ENCODE peak calls at places on chromosomes 12 and 14, in seven cellular contexts. D is kidney epithelial cell, S is coronary artery, F is IMR-90, H is fibroblast of mammary gland, A is colonic mucosa, I is WTC11. W is an unnamed sample.

GRCh38 chr12:123263196-123263817 is 8.3 kb downstream of the CDK2AP1 start:
- DNase-seq in I (no peak), A (no peak), F (no peak), D (no peak), H (no peak), S (no peak), W (no peak)

GRCh38 chr12:104565606-104566243 is 109.0 kb downstream of the CHST11 start:
- DNase-seq in F (peak), D (no peak), S (no peak), H (peak), A (no peak), I (no peak), W (peak)

GRCh38 chr12:13534645-13535398 is 338.3 kb downstream of the EMP1 start:
- DNase-seq in F (peak), S (no peak), H (peak), D (no peak), A (peak), I (peak), W (peak)

GRCh38 chr12:107393043-107393725 is 292.4 kb upstream of the PWP1 start:
- DNase-seq in D (no peak), S (no peak), I (no peak), H (no peak), F (no peak), A (no peak), W (no peak)

GRCh38 chr14:50955373-50956043 is 11.2 kb upstream of the PYGL start:
- DNase-seq in H (peak), D (peak), F (peak), A (peak), S (no peak), I (peak), W (peak)

GRCh38 chr12:6039894-6040601 is 84.4 kb downstream of the VWF start:
- DNase-seq in S (no peak), H (peak), F (peak), A (peak), I (peak), D (no peak), W (peak)

GRCh38 chr14:72745546-72745945 is 148.4 kb downstream of the DPF3 start:
- DNase-seq in A (peak), D (peak), S (no peak), H (peak), F (peak), I (no peak), W (peak)

GRCh38 chr12:131604146-131604844 is 106.6 kb upstream of the SFSWAP start:
- DNase-seq in A (no peak), H (no peak), D (no peak), S (no peak), I (no peak), F (no peak), W (no peak)

GRCh38 chr14:60575008-60575407 is 66.1 kb downstream of the SIX6 start:
- DNase-seq in F (no peak), H (no peak), D (no peak), S (no peak), I (no peak), A (no peak), W (no peak)

GRCh38 chr12:3202734-3203446 is 125.7 kb downstream of the TSPAN9 start:
- DNase-seq in S (no peak), H (peak), A (peak), F (peak), D (no peak), I (peak), W (no peak)

GRCh38 chr12:53443955-53444354 is 2.4 kb downstream of the PRR13 start:
- DNase-seq in I (no peak), D (no peak), F (no peak), H (no peak), S (no peak), A (no peak), W (no peak)

GRCh38 chr12:95922231-95922630 is 20.2 kb downstream of the CCDC38 start:
- DNase-seq in H (peak), A (no peak), S (no peak), D (no peak), F (peak), I (no peak), W (peak)

GRCh38 chr14:36605506-36605857 is 23.1 kb upstream of the NKX2-8 start:
- DNase-seq in D (no peak), S (no peak), F (no peak), H (no peak), I (no peak), A (no peak), W (no peak)

GRCh38 chr12:65935906-65936528 is 111.7 kb downstream of the HMGA2 start:
- DNase-seq in D (no peak), S (no peak), A (no peak), F (no peak), H (no peak), I (no peak), W (no peak)

GRCh38 chr14:100864206-100864605 is 38.3 kb downstream of the MEG3 start:
- DNase-seq in H (no peak), A (no peak), I (no peak), D (no peak), S (no peak), F (no peak), W (no peak)

GRCh38 chr12:98013560-98013959 is 501.8 kb upstream of the TMPO start:
- DNase-seq in I (no peak), H (no peak), S (no peak), A (no peak), F (no peak), D (no peak), W (no peak)

GRCh38 chr12:108768591-108769500 is 37.5 kb upstream of the CORO1C start:
- DNase-seq in A (peak), I (peak), S (no peak), F (no peak), D (no peak), H (no peak), W (no peak)

GRCh38 chr12:31246470-31246850 is 79.5 kb downstream of the SINHCAF start:
- DNase-seq in A (no peak), F (no peak), H (no peak), D (no peak), I (no peak), S (no peak), W (peak)

GRCh38 chr14:61565181-61565580 is 130.1 kb upstream of the HIF1A start:
- DNase-seq in S (no peak), D (no peak), F (peak), A (no peak), H (peak), I (no peak), W (no peak)

GRCh38 chr12:108319277-108320234 is 19.6 kb downstream of the CMKLR1 start:
- DNase-seq in H (no peak), I (no peak), S (no peak), A (no peak), D (no peak), F (no peak), W (no peak)

GRCh38 chr12:102430661-102431060 is 49.7 kb downstream of the IGF1 start:
- DNase-seq in F (peak), I (no peak), H (no peak), A (no peak), D (no peak), S (no peak), W (no peak)

GRCh38 chr12:30862486-30862885 is 64.1 kb upstream of the TSPAN11 start:
- DNase-seq in D (no peak), H (peak), F (peak), S (no peak), A (no peak), I (no peak), W (peak)

GRCh38 chr14:69710378-69710777 is 56.6 kb upstream of the SRSF5 start:
- DNase-seq in I (no peak), A (no peak), F (no peak), H (no peak), S (no peak), D (no peak), W (no peak)

GRCh38 chr12:47753021-47754001 is 5.4 kb downstream of the RAPGEF3 start:
- DNase-seq in H (no peak), F (no peak), A (peak), D (no peak), I (peak), S (peak), W (no peak)

GRCh38 chr14:93970967-93971634 is 5.3 kb downstream of the ASB2 start:
- DNase-seq in D (no peak), I (no peak), A (no peak), H (no peak), S (no peak), F (peak), W (no peak)

GRCh38 chr14:75825147-75825592 is 156.6 kb downstream of the TGFB3 start:
- DNase-seq in H (peak), F (no peak), I (no peak), D (no peak), A (no peak), S (no peak), W (no peak)

GRCh38 chr12:54301428-54302045 is 722 bp upstream of the NFE2 start:
- DNase-seq in H (no peak), A (no peak), I (peak), F (no peak), D (no peak), S (no peak), W (no peak)

GRCh38 chr12:128947199-128947598 is 93.9 kb downstream of the GLT1D1 start:
- DNase-seq in S (no peak), H (no peak), I (no peak), F (no peak), A (no peak), D (no peak), W (no peak)

GRCh38 chr12:123135688-123136087 is 15.2 kb downstream of the PITPNM2 start:
- DNase-seq in H (no peak), D (no peak), S (no peak), F (no peak), A (no peak), I (no peak), W (no peak)

GRCh38 chr14:77069551-77069950 is 28.5 kb upstream of the CIPC start:
- DNase-seq in F (no peak), S (no peak), I (no peak), H (no peak), A (no peak), D (no peak), W (no peak)

GRCh38 chr14:76083796-76084195 is 67.9 kb upstream of the GPATCH2L start:
- DNase-seq in S (no peak), D (no peak), F (no peak), A (no peak), H (no peak), I (no peak), W (no peak)

GRCh38 chr14:67357583-67358354 is 1.8 kb downstream of the ATP6V1D start:
- DNase-seq in H (peak), I (no peak), S (no peak), D (no peak), A (no peak), F (peak), W (peak)

GRCh38 chr14:91264151-91265150 is 19.9 kb upstream of the GPR68 start:
- DNase-seq in S (no peak), I (peak), A (no peak), H (no peak), D (no peak), F (no peak), W (no peak)

GRCh38 chr12:41621288-41621687 is 433.2 kb downstream of the PDZRN4 start:
- DNase-seq in A (no peak), D (no peak), S (no peak), F (no peak), H (no peak), I (no peak), W (no peak)

GRCh38 chr12:131045705-131046460 is 92.2 kb downstream of the ADGRD1 start:
- DNase-seq in H (no peak), F (no peak), I (no peak), S (no peak), D (no peak), A (no peak), W (no peak)

GRCh38 chr14:101567252-101567651 is 6.0 kb downstream of the DIO3 start:
- DNase-seq in H (no peak), I (no peak), D (no peak), A (no peak), F (no peak), S (no peak), W (no peak)

GRCh38 chr12:113271853-113272561 is 50.7 kb downstream of the TPCN1 start:
- DNase-seq in A (peak), H (peak), F (peak), I (no peak), S (peak), D (no peak), W (peak)

GRCh38 chr12:130016986-130017385 is 113.2 kb upstream of the TMEM132D start:
- DNase-seq in D (no peak), S (peak), F (no peak), I (no peak), A (no peak), H (no peak), W (no peak)

GRCh38 chr12:106032141-106032925 is 106.4 kb downstream of the NUAK1 start:
- DNase-seq in I (no peak), D (no peak), A (no peak), F (peak), S (no peak), H (no peak), W (peak)
- TF ChIP-seq CTCF in I (no peak), D (peak), A (no peak), F (peak), S (no peak), H (no peak), W (no peak)

GRCh38 chr14:22200977-22201605 is 387.9 kb downstream of the DAD1 start:
- DNase-seq in H (peak), I (peak), S (no peak), F (peak), D (no peak), A (no peak), W (peak)
- TF ChIP-seq CTCF in H (peak), I (peak), S (peak), F (peak), D (peak), A (peak), W (peak)

GRCh38 chr14:33950320-33951182 is at the start of gene EGLN3:
- DNase-seq in D (peak), H (peak), S (peak), A (peak), F (peak), I (peak), W (peak)

GRCh38 chr14:33949051-33950037 is 1.5 kb downstream of the EGLN3 start:
- DNase-seq in A (no peak), D (no peak), S (no peak), I (no peak), H (no peak), F (no peak), W (no peak)

GRCh38 chr14:33952541-33952940 is 1.7 kb upstream of the EGLN3 start:
- DNase-seq in A (no peak), H (no peak), S (no peak), F (no peak), I (no peak), D (no peak), W (no peak)

GRCh38 chr14:33954016-33954598 is 3.2 kb upstream of the EGLN3 start:
- DNase-seq in H (no peak), I (no peak), S (no peak), A (no peak), D (no peak), F (no peak), W (no peak)

GRCh38 chr14:33951183-33951840 is 438 bp upstream of the EGLN3 start:
- DNase-seq in F (no peak), H (no peak), D (no peak), S (no peak), I (no peak), A (no peak), W (no peak)
- TF ChIP-seq CTCF in F (no peak), H (no peak), D (no peak), S (no peak), I (no peak), A (no peak), W (no peak)

GRCh38 chr12:8628731-8629130 is 16.1 kb upstream of the AICDA start:
- DNase-seq in I (no peak), H (no peak), F (no peak), S (no peak), A (no peak), D (no peak), W (peak)
- TF ChIP-seq CTCF in I (no peak), H (no peak), F (no peak), S (no peak), A (no peak), D (no peak), W (no peak)

GRCh38 chr12:57273516-57273915 is 22.5 kb upstream of the STAC3 start:
- DNase-seq in F (no peak), H (no peak), I (no peak), A (no peak), D (no peak), S (no peak), W (no peak)

GRCh38 chr12:57272337-57273151 is 21.6 kb upstream of the STAC3 start:
- DNase-seq in F (peak), S (no peak), H (peak), D (no peak), I (no peak), A (no peak), W (peak)

GRCh38 chr12:57280234-57281062 is 29.5 kb upstream of the STAC3 start:
- DNase-seq in I (no peak), D (peak), S (no peak), H (peak), A (peak), F (peak), W (peak)

GRCh38 chr12:57278465-57279453 is 27.8 kb upstream of the STAC3 start:
- DNase-seq in F (peak), D (no peak), H (no peak), A (no peak), I (no peak), S (no peak), W (no peak)

GRCh38 chr12:57276935-57277563 is 26.1 kb upstream of the STAC3 start:
- DNase-seq in A (peak), H (peak), S (no peak), D (no peak), F (peak), I (peak), W (no peak)
- TF ChIP-seq CTCF in A (peak), H (peak), S (no peak), D (peak), F (peak), I (no peak), W (peak)

DNA sequence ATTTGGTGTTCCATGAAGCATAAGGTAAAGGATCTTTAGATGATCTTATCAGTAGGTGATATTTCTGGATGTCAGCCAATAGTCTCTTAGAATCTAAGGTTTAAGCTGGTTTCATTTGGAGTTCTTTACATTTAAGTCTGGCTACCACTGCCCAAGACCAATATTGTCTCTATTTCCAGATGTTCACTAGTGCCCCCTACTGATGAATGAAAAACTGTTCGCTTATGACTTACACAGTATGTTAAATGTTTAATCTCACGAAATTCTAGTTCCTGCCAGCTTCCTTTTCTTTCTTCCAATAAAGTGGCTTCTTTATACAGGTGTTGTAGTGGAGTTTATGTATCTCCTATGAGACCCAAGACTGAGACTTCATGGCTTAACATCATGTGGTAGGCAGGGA is 31.8 kb upstream of the MIS18BP1 start:
- DNase-seq in S (no peak), D (no peak), I (no peak), F (no peak), A (no peak), H (peak), W (no peak)
- TF ChIP-seq CTCF in S (no peak), D (no peak), I (no peak), F (no peak), A (no peak), H (peak), W (no peak)

GRCh38 chr14:89629383-89629782 is 212.3 kb upstream of the FOXN3 start:
- DNase-seq in F (no peak), S (no peak), I (no peak), D (no peak), A (no peak), H (no peak), W (no peak)

GRCh38 chr14:89628521-89628920 is 211.5 kb upstream of the FOXN3 start:
- DNase-seq in H (no peak), S (no peak), A (no peak), F (no peak), D (no peak), I (no peak), W (no peak)

GRCh38 chr14:89625208-89625987 is 208.4 kb upstream of the FOXN3 start:
- DNase-seq in H (no peak), S (no peak), D (no peak), A (peak), F (no peak), I (no peak), W (peak)

GRCh38 chr14:89624500-89625156 is 207.6 kb upstream of the FOXN3 start:
- DNase-seq in A (no peak), I (no peak), F (peak), H (no peak), D (no peak), S (no peak), W (no peak)

GRCh38 chr14:89625988-89626806 is 209.2 kb upstream of the FOXN3 start:
- DNase-seq in A (no peak), S (no peak), D (no peak), F (no peak), H (no peak), I (no peak), W (no peak)
- TF ChIP-seq CTCF in A (no peak), S (no peak), D (no peak), F (no peak), H (no peak), I (no peak), W (no peak)

DNA sequence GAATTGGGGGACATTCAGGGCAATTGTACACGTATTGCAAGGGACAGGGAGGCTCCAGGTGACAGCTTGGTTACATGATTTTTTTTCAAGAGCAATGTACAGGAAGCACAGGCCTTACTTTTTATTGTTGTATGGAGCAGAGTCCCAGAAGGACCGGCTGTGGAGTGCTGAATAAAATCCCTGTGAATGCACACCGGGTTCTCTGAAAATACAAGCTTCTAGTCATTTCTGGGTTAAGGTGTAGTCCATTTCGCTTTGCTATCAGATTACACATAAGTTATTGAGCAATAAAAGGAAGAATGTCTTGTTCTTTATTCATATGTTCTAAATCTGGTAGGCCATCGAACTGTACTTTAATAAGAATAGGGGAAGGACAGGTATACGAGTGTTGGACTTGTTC is 52.2 kb downstream of the PDE3A start:
- DNase-seq in H (no peak), I (no peak), S (no peak), F (no peak), D (no peak), A (peak), W (no peak)
- TF ChIP-seq CTCF in H (no peak), I (no peak), S (no peak), F (no peak), D (no peak), A (no peak), W (no peak)

DNA sequence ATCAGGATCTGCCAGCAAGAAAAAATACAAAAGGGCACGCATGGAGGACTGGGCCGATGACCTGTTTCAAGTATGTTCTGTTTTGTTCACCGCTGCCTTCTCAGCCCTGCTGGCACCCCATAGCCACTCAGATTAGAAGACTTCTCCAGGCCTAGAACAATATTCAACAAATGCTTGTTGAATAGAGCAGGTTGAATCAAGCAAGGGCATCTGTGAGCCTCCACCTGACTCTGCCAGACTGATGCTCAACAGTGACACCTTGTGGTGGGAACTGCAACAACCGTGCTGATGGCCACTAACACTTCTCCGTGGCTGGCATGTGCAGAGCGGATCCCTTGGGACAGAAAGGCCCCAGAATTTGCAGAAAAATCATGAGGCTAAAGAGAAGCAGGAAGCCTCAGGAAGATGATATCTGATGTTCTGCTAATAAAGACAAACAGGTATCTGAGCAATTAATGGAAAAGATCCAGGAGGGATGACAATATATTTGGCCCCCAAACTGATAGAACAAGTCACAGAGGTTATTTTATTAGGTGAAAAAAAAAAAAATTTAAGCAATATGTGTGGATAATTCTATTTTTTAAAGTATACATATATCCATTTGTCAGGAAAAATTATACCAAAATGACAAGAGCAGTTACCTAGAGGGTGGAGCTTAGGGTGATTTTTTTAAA is 114.3 kb downstream of the KSR2 start:
- DNase-seq in D (no peak), A (peak), F (peak), I (peak), S (no peak), H (peak), W (peak)
- TF ChIP-seq CTCF in D (peak), A (peak), F (peak), I (peak), S (no peak), H (peak), W (peak)

GRCh38 chr12:119328111-119328510 is 6.4 kb upstream of the CCDC60 start:
- DNase-seq in S (no peak), D (no peak), I (peak), F (no peak), A (peak), H (no peak), W (no peak)
- TF ChIP-seq CTCF in S (no peak), D (no peak), I (peak), F (no peak), A (peak), H (no peak), W (no peak)